ENCODE peak calls at places on chromosome 11, in four cellular contexts. A is mammary epithelial cell, I is aorta, C is cardiac muscle cell. O is an unnamed sample.

GRCh38 chr11:27721505-27722116 is 21.4 kb upstream of the BDNF start:
- DNase-seq in A (no peak), I (no peak), C (no peak), O (no peak)

GRCh38 chr11:20610825-20611224 is 11.4 kb downstream of the SLC6A5 start:
- DNase-seq in A (peak; percentile 66), I (no peak), C (peak; percentile 81), O (no peak)

GRCh38 chr11:102928247-102928646 is 27.3 kb downstream of the MMP13 start:
- DNase-seq in A (no peak), I (no peak), C (no peak), O (no peak)

GRCh38 chr11:100716848-100717247 is 29.8 kb downstream of the ARHGAP42 start:
- DNase-seq in A (no peak), I (no peak), C (no peak), O (no peak)

GRCh38 chr11:126186031-126186698 is 25.3 kb downstream of the RPUSD4 start:
- DNase-seq in A (no peak), I (no peak), C (peak; percentile 21), O (no peak)

GRCh38 chr11:34034053-34034452 is 17.5 kb upstream of the CAPRIN1 start:
- DNase-seq in A (peak; percentile 35), I (no peak), C (no peak), O (peak; percentile 34)

GRCh38 chr11:113549611-113550061 is 74.4 kb upstream of the DRD2 start:
- DNase-seq in A (peak; percentile 86), I (no peak), C (no peak), O (no peak)

GRCh38 chr11:113664069-113664980 is 41.8 kb downstream of the TMPRSS5 start:
- DNase-seq in A (peak; percentile 85), I (no peak), C (no peak), O (peak; percentile 95)

GRCh38 chr11:44779736-44780520 is 53.2 kb downstream of the TSPAN18 start:
- DNase-seq in A (no peak), I (no peak), C (no peak), O (no peak)

GRCh38 chr11:67405688-67406339 is 1.9 kb downstream of the TBC1D10C start:
- DNase-seq in A (no peak), I (no peak), C (no peak), O (no peak)

GRCh38 chr11:46912526-46913150 is 5.7 kb downstream of the LRP4 start:
- DNase-seq in A (no peak), I (no peak), C (no peak), O (peak; percentile 19)

GRCh38 chr11:68142028-68142412 is 20.8 kb upstream of the CHKA start:
- DNase-seq in A (no peak), I (peak; percentile 59), C (no peak), O (peak; percentile 61)

GRCh38 chr11:12330491-12331231 is 46.7 kb upstream of the PARVA start:
- DNase-seq in A (peak; percentile 63), I (no peak), C (peak; percentile 9), O (no peak)

GRCh38 chr11:73907191-73907590 is 30.4 kb downstream of the PAAF1 start:
- DNase-seq in A (peak; percentile 67), I (no peak), C (peak; percentile 21), O (peak; percentile 88)

GRCh38 chr11:5507177-5507576 is 2.6 kb downstream of the UBQLN3 start:
- DNase-seq in A (no peak), I (no peak), C (no peak), O (no peak)

GRCh38 chr11:20156280-20156875 is 3.9 kb downstream of the DBX1 start:
- DNase-seq in A (no peak), I (peak; percentile 50), C (no peak), O (no peak)

GRCh38 chr11:83639995-83640758 is 354.0 kb upstream of the CCDC90B start:
- DNase-seq in A (no peak), I (no peak), C (no peak), O (no peak)

GRCh38 chr11:78420796-78421209 is 3.2 kb upstream of the GAB2 start:
- DNase-seq in A (peak; percentile 20), I (peak; percentile 87), C (peak; percentile 82), O (no peak)

GRCh38 chr11:11748706-11749365 is 92.9 kb upstream of the USP47 start:
- DNase-seq in A (peak; percentile 54), I (no peak), C (no peak), O (peak; percentile 82)

GRCh38 chr11:72078477-72078876 is 1.9 kb downstream of the NUMA1 start:
- DNase-seq in A (peak; percentile 39), I (no peak), C (no peak), O (peak; percentile 49)

GRCh38 chr11:67406969-67407699 is 3.3 kb downstream of the TBC1D10C start:
- DNase-seq in A (no peak), I (no peak), C (no peak), O (no peak)

GRCh38 chr11:89491141-89491690 is at the start of gene NOX4:
- DNase-seq in A (no peak), I (peak; percentile 86), C (peak; percentile 73), O (no peak)

GRCh38 chr11:27618591-27618990 is 81.7 kb downstream of the BDNF start:
- DNase-seq in A (no peak), I (no peak), C (no peak), O (peak; percentile 11)

GRCh38 chr11:24386551-24387404 is 110.1 kb upstream of the LUZP2 start:
- DNase-seq in A (peak; percentile 8), I (no peak), C (peak; percentile 61), O (peak; percentile 60)

GRCh38 chr11:95100191-95100648 is 10.6 kb downstream of the ENDOD1 start:
- DNase-seq in A (no peak), I (no peak), C (no peak), O (no peak)

GRCh38 chr11:44998051-44998450 is 47.4 kb upstream of the TP53I11 start:
- DNase-seq in A (no peak), I (no peak), C (no peak), O (no peak)

GRCh38 chr11:4539603-4540219 is 5.3 kb upstream of the OR52M1 start:
- DNase-seq in A (peak; percentile 14), I (peak; percentile 63), C (peak; percentile 48), O (peak; percentile 63)

GRCh38 chr11:8258289-8258688 is 5.4 kb downstream of the LMO1 start:
- DNase-seq in A (no peak), I (peak; percentile 60), C (peak; percentile 4), O (no peak)

GRCh38 chr11:67384851-67385366 is 6.9 kb upstream of the RAD9A start:
- DNase-seq in A (peak; percentile 76), I (no peak), C (peak; percentile 51), O (peak; percentile 70)

GRCh38 chr11:17257200-17257599 is 19.3 kb upstream of the NUCB2 start:
- DNase-seq in A (peak; percentile 63), I (no peak), C (peak; percentile 72), O (peak; percentile 68)

GRCh38 chr11:12979928-12980689 is 29.0 kb upstream of the RASSF10 start:
- DNase-seq in A (no peak), I (no peak), C (no peak), O (peak; percentile 24)

GRCh38 chr11:120566176-120566575 is 54.6 kb downstream of the GRIK4 start:
- DNase-seq in A (peak; percentile 48), I (no peak), C (peak; percentile 17), O (peak; percentile 59)

GRCh38 chr11:19561011-19561410 is 151.6 kb upstream of the NAV2 start:
- DNase-seq in A (no peak), I (no peak), C (peak; percentile 48), O (peak; percentile 31)

GRCh38 chr11:13889566-13890214 is 72.8 kb upstream of the SPON1 start:
- DNase-seq in A (no peak), I (no peak), C (no peak), O (peak; percentile 12)

GRCh38 chr11:43830928-43831440 is 49.6 kb upstream of the ALKBH3 start:
- DNase-seq in A (peak; percentile 100), I (peak; percentile 69), C (peak; percentile 97), O (peak; percentile 97)

GRCh38 chr11:116654526-116654925 is 118.3 kb downstream of the BUD13 start:
- DNase-seq in A (no peak), I (no peak), C (no peak), O (no peak)
- H3K27me3 ChIP-seq in A (no peaks in the 10 kb centered on the region), I (no peaks in the 10 kb centered on the region), C (no peaks in the 10 kb centered on the region), O (peaks cover 43% of the 10 kb centered on the region)

GRCh38 chr11:110565690-110566336 is 136.1 kb downstream of the FDX1 start:
- DNase-seq in A (no peak), I (no peak), C (peak; percentile 9), O (peak; percentile 11)
- H3K27me3 ChIP-seq in A (peaks cover 2% of the 10 kb centered on the region), I (no peaks in the 10 kb centered on the region), C (no peaks in the 10 kb centered on the region), O (peaks cover 58% of the 10 kb centered on the region)

GRCh38 chr11:57155838-57156583 is 25.7 kb upstream of the LRRC55 start:
- DNase-seq in A (no peak), I (no peak), C (no peak), O (no peak)
- H3K27me3 ChIP-seq in A (peaks cover 3% of the 10 kb centered on the region), I (no peaks in the 10 kb centered on the region), C (no peaks in the 10 kb centered on the region), O (peaks cover 55% of the 10 kb centered on the region)

DNA sequence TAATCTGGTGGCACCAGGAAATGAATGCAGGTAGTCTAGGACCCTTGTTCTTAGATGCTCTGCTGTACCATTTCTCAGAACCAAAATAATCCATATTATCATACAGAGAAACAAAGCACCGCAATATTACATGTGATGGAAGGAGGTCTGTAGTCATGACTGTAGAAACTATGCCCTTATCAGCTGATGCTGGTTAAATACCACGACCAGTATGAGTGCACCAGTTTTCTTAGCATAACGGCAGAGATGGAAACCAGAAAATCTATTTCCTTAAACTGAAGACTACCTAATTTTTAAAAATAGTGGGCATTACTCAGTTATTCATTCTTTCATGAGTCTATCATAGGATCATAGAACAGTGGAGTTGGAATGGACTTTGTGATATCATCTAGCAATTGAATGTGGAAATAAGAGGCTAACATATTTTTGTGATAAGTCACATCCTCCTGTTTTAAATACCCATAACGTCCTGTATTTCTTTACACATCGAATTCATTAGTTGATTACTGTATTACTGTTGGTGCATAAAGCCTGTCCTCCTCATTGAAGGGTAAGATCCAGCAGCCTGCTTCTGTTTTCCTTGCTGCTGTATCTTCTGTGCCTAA is 15.1 kb downstream of the JHY start:
- DNase-seq in A (no peak), I (no peak), C (peak; percentile 53), O (peak; percentile 61)
- H3K27me3 ChIP-seq in A (no peaks in the 10 kb centered on the region), I (no peaks in the 10 kb centered on the region), C (peaks cover 6% of the 10 kb centered on the region), O (no peaks in the 10 kb centered on the region)

DNA sequence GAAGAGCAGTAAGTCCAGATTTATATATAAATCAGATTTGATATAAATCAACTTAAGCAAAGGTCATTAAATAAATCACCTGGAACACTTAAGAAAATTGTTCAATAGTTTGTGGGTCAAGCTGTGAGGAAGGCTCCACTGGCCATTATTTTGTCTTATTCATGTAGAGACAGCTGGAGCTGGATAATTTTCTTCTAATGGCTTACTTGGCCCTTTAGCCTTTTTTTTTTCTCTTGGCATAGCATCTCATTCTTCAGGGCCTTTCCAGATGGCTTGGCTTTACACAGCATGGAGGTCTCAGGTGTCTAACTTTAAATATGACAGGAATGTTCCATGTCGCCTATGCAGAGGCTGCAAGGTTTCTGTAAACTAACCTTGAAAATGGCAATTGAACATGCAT is 247.9 kb upstream of the CNTN5 start:
- DNase-seq in A (no peak), I (no peak), C (no peak), O (no peak)
- H3K27me3 ChIP-seq in A (no peaks in the 10 kb centered on the region), I (no peaks in the 10 kb centered on the region), C (no peaks in the 10 kb centered on the region), O (no peaks in the 10 kb centered on the region)

DNA sequence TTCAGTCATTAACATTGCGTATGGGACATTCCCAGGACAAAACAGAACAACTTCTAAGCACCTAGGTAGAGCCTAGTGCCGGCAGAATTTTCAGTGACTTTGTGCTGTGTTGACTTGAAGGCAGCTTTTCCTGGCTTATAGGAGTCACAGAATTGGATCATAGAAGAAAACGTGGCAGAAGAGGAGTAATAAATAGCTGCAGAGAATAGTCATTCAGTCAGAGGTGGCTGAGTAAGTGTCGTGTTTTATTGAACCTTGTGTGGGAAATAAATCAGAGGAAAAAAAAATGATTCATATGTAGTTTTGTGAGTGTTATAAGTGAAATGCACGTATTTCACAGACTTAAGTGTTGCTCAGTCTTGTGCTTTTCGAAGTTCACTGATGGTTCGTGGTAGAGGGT is 2.1 kb downstream of the BARX2 start:
- DNase-seq in A (no peak), I (no peak), C (no peak), O (peak; percentile 53)
- H3K27me3 ChIP-seq in A (peaks cover 51% of the 10 kb centered on the region), I (no peaks in the 10 kb centered on the region), C (peaks cover 72% of the 10 kb centered on the region), O (peaks cover 78% of the 10 kb centered on the region)

GRCh38 chr11:115052601-115053000 is 374.3 kb downstream of the NXPE2 start:
- DNase-seq in A (no peak), I (no peak), C (no peak), O (no peak)
- H3K27me3 ChIP-seq in A (no peaks in the 10 kb centered on the region), I (no peaks in the 10 kb centered on the region), C (no peaks in the 10 kb centered on the region), O (no peaks in the 10 kb centered on the region)

O was measured in PC-3.